ENCODE peak calls at places on chromosomes 2 and 18, in nine cellular contexts. B, S, G, R, V, P, Y, C and I are unnamed samples.

GRCh38 chr2:32591669-32592463 is 36.0 kb upstream of the TTC27 start:
- DNase-seq in B (no peak), S (peak), G (no peak), R (no peak), V (no peak), P (no peak), Y (no peak), C (no peak), I (no peak)

GRCh38 chr2:128689971-128690370 is 371.3 kb upstream of the HS6ST1 start:
- DNase-seq in B (no peak), S (no peak), G (no peak), R (no peak), V (no peak), P (no peak), Y (no peak), C (no peak), I (no peak)

GRCh38 chr2:240904216-240905175 is 1.6 kb upstream of the CROCC2 start:
- DNase-seq in B (no peak), S (no peak), G (no peak), R (no peak), V (no peak), P (no peak), Y (no peak), C (peak), I (peak)

GRCh38 chr2:18339326-18339725 is 221.1 kb downstream of the RDH14 start:
- DNase-seq in B (no peak), S (no peak), G (no peak), R (no peak), V (no peak), P (no peak), Y (no peak), C (no peak), I (no peak)

GRCh38 chr2:168602846-168603406 is 146.9 kb downstream of the CERS6 start:
- DNase-seq in B (no peak), S (no peak), G (no peak), R (no peak), V (no peak), P (no peak), Y (no peak), C (no peak), I (no peak)

GRCh38 chr2:118670281-118670680 is 177.2 kb downstream of the EN1 start:
- DNase-seq in B (no peak), S (no peak), G (no peak), R (no peak), V (no peak), P (no peak), Y (no peak), C (no peak), I (no peak)

GRCh38 chr2:74548919-74549684 is 4.6 kb downstream of the LOXL3 start:
- DNase-seq in B (peak), S (peak), G (peak), R (peak), V (peak), P (no peak), Y (no peak), C (peak), I (peak)

GRCh38 chr18:42264467-42264866 is 309.4 kb downstream of the PIK3C3 start:
- DNase-seq in B (no peak), S (no peak), G (no peak), R (no peak), V (no peak), P (no peak), Y (no peak), C (no peak), I (no peak)

GRCh38 chr2:126785862-126786261 is 112.8 kb upstream of the TEX51 start:
- DNase-seq in B (no peak), S (no peak), G (no peak), R (no peak), V (no peak), P (no peak), Y (no peak), C (no peak), I (no peak)

GRCh38 chr18:26579941-26580618 is 31.7 kb upstream of the KCTD1 start:
- DNase-seq in B (peak), S (peak), G (no peak), R (peak), V (no peak), P (no peak), Y (no peak), C (no peak), I (no peak)